ENCODE peak calls at places on chromosomes 12 and 14, in nine cellular contexts. L is GM12878; P is WERI-Rb-1; X is BE2C; F is brain microvascular endothelial cell; C is dorsolateral prefrontal cortex; A is astrocyte of the cerebellum; O is GM12865; G is naive thymus-derived CD4-positive, alpha-beta T cell. S is an unnamed sample.

GRCh38 chr12:91326043-91327027 is 143.7 kb upstream of the DCN start:
- DNase-seq in L (no peak), C (no peak), X (peak), O (peak), P (peak), F (peak), A (peak), G (peak), S (no peak)

GRCh38 chr12:18250313-18250916 is 10.9 kb upstream of the PIK3C2G start:
- DNase-seq in P (peak), L (no peak), F (peak), X (peak), G (no peak), C (no peak), O (peak), A (peak), S (peak)

GRCh38 chr12:94603434-94604068 is 46.8 kb downstream of the TMCC3 start:
- DNase-seq in X (peak), G (peak), A (no peak), F (no peak), P (peak), C (no peak), L (no peak), O (peak), S (no peak)

GRCh38 chr14:102779574-102780315 is 2.5 kb downstream of the TRAF3 start:
- DNase-seq in L (no peak), A (no peak), X (no peak), P (no peak), C (no peak), G (no peak), F (no peak), O (no peak), S (no peak)

GRCh38 chr12:27237790-27238771 is 6.0 kb upstream of the STK38L start:
- DNase-seq in G (no peak), L (peak), X (no peak), O (peak), F (peak), A (no peak), C (no peak), P (no peak), S (no peak)

GRCh38 chr12:32989705-32990104 is 93.1 kb upstream of the PKP2 start:
- DNase-seq in L (no peak), X (no peak), A (no peak), P (no peak), C (no peak), G (no peak), F (no peak), O (no peak), S (no peak)

GRCh38 chr12:2298556-2299195 is 245.9 kb downstream of the CACNA1C start:
- DNase-seq in L (no peak), C (no peak), F (no peak), A (no peak), G (no peak), P (no peak), X (no peak), O (no peak), S (no peak)

GRCh38 chr12:118098911-118099671 is 4.7 kb downstream of the VSIG10 start:
- DNase-seq in C (no peak), O (no peak), X (no peak), P (peak), L (no peak), A (no peak), G (no peak), F (no peak), S (no peak)

GRCh38 chr12:57079821-57080220 is 1.2 kb upstream of the NEMP1 start:
- DNase-seq in P (no peak), C (no peak), L (no peak), G (no peak), F (no peak), A (no peak), X (no peak), O (no peak), S (no peak)

GRCh38 chr14:65062096-65063075 is 39.9 kb downstream of the MAX start:
- DNase-seq in P (peak), O (no peak), A (no peak), L (no peak), X (no peak), G (no peak), C (no peak), F (no peak), S (no peak)

GRCh38 chr12:108350511-108350910 is 11.4 kb upstream of the CMKLR1 start:
- DNase-seq in C (no peak), F (no peak), P (no peak), G (no peak), A (no peak), L (no peak), O (no peak), X (no peak), S (no peak)

GRCh38 chr14:22602853-22603252 is 4.8 kb downstream of the ABHD4 start:
- DNase-seq in C (no peak), X (no peak), G (no peak), A (no peak), O (no peak), L (no peak), F (peak), P (no peak), S (no peak)

GRCh38 chr12:95191060-95191696 is 26.1 kb downstream of the FGD6 start:
- DNase-seq in C (no peak), X (no peak), P (no peak), A (no peak), L (no peak), G (no peak), O (no peak), F (no peak), S (no peak)

GRCh38 chr12:105226219-105226618 is 9.8 kb downstream of the APPL2 start:
- DNase-seq in O (no peak), A (peak), P (no peak), X (peak), F (peak), L (no peak), G (no peak), C (no peak), S (peak)

GRCh38 chr12:58314610-58315009 is 373.2 kb downstream of the ATP23 start:
- DNase-seq in F (peak), X (no peak), O (no peak), P (no peak), L (no peak), G (no peak), C (no peak), A (no peak), S (peak)

GRCh38 chr12:62260733-62261683 is 804 bp downstream of the USP15 start:
- DNase-seq in P (peak), A (peak), C (no peak), O (peak), L (peak), X (peak), G (peak), F (peak), S (no peak)

GRCh38 chr12:64098709-64099354 is 123.3 kb downstream of the KICS2 start:
- DNase-seq in O (no peak), P (no peak), F (peak), X (peak), A (no peak), C (no peak), L (no peak), G (no peak), S (no peak)

GRCh38 chr12:2531371-2531770 is 263.4 kb upstream of the FKBP4 start:
- DNase-seq in A (no peak), O (no peak), C (no peak), F (no peak), X (no peak), P (no peak), L (no peak), G (no peak), S (no peak)

GRCh38 chr12:13986031-13986430 is 4.6 kb upstream of the GRIN2B start:
- DNase-seq in F (no peak), A (no peak), O (no peak), C (no peak), X (no peak), P (no peak), L (no peak), G (no peak), S (no peak)

GRCh38 chr14:34453226-34453625 is 8.8 kb downstream of the SPTSSA start:
- DNase-seq in L (no peak), F (no peak), P (no peak), C (no peak), G (no peak), X (no peak), O (no peak), A (no peak), S (no peak)

GRCh38 chr14:84403585-84403984 is 1126.4 kb upstream of the FLRT2 start:
- DNase-seq in F (no peak), C (no peak), A (no peak), P (no peak), L (no peak), O (no peak), X (no peak), G (no peak), S (no peak)

GRCh38 chr12:108825205-108825950 is 32.0 kb downstream of the SSH1 start:
- DNase-seq in O (peak), A (no peak), X (no peak), C (no peak), L (peak), F (no peak), P (no peak), G (no peak), S (no peak)

GRCh38 chr14:29444805-29445204 is 482.8 kb downstream of the PRKD1 start:
- DNase-seq in A (no peak), P (no peak), G (no peak), O (no peak), C (no peak), X (no peak), L (no peak), F (no peak), S (no peak)

DNA sequence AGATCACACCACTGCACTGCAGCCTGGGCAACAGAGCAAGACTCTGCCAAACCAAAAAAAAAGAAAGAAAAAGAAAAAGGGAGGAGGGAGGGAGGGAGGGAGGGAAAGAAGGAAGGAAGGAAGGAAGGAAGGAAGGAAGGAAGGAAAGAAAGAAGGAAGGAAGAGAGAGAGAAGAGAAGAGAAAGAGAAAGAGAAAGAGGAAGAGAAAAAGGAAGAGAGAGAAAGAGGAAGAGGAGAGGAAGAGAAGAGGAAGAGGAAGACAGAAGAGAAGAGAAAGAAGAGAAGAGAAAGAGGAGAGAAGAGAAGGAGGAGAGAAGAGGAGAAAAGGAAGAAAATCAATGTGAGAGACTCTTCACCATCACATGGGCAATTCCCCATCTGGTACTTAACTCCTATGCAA is 57.6 kb upstream of the CRACR2A start:
- DNase-seq in F (no peak), X (no peak), P (no peak), O (no peak), G (no peak), C (no peak), L (no peak), A (no peak), S (no peak)
- H3K4me3 ChIP-seq in F (no peak), X (no peak), P (no peak), O (no peak), G (no peak), C (no peak), L (no peak), A (no peak), S (no peak)

GRCh38 chr14:24840204-24840893 is 206.4 kb upstream of the GZMB start:
- DNase-seq in O (no peak), L (no peak), X (no peak), P (no peak), G (no peak), C (no peak), A (no peak), F (no peak), S (no peak)
- H3K4me3 ChIP-seq in O (no peak), L (no peak), X (no peak), P (no peak), G (no peak), C (no peak), A (no peak), F (no peak), S (no peak)

GRCh38 chr14:94906991-94907587 is 137.2 kb upstream of the GSC start:
- DNase-seq in A (no peak), P (no peak), O (no peak), L (no peak), G (no peak), F (no peak), X (no peak), C (no peak), S (no peak)
- H3K4me3 ChIP-seq in A (no peak), P (no peak), O (no peak), L (no peak), G (no peak), F (no peak), X (no peak), C (no peak), S (no peak)

DNA sequence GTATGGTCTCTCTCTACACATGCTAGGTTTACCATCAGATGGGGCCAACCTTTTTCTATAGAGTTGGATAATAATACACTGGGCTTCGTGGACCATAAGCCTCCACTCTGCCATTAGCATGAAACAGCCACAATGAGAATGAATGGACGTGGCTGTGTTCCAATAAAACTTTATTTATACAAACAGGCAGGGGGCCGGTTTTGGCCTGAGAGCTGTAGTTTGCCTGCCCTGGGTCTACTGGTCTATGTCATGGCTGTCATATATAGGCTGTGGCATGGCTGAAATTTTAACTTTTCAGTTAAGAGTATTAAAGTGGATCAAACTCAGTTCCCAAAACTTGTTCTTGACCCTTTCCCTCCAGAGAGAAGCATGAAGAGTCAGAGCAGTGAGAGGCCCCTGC is 120.3 kb upstream of the MYL2 start:
- DNase-seq in F (no peak), O (no peak), P (no peak), G (no peak), X (no peak), C (no peak), L (no peak), A (no peak), S (no peak)
- H3K4me3 ChIP-seq in F (no peak), O (no peak), P (no peak), G (no peak), X (no peak), C (no peak), L (no peak), A (no peak), S (no peak)

GRCh38 chr12:21975293-21975692 is 34.1 kb upstream of the ABCC9 start:
- DNase-seq in O (no peak), L (no peak), C (no peak), G (no peak), P (no peak), X (no peak), A (no peak), F (no peak), S (no peak)
- H3K4me3 ChIP-seq in O (no peak), L (no peak), C (no peak), G (no peak), P (no peak), X (no peak), A (no peak), F (no peak), S (no peak)

DNA sequence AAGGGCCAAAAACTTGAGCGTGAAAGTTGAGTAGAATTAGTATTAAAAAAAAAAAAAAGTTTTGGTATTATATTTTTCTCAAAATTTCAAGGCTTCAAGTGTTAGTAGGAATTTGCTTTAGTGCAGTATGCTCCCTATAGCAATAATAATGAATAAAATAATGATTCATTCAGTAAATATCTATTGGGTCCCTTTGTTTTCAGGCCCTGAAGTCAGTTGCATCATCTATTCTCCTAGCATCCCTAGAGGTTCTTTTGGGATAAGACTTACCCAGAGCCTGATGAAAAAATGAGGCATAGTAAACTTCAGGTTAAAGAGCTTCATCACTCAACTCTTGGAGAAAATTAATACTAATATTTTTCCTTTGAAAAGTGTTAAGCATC is 1.1 kb downstream of the KMT5A start:
- DNase-seq in X (no peak), F (peak), G (no peak), C (no peak), O (no peak), A (no peak), L (no peak), P (no peak), S (no peak)
- H3K4me3 ChIP-seq in X (peak), F (peak), G (peak), C (peak), O (peak), A (peak), L (peak), P (peak), S (peak)

DNA sequence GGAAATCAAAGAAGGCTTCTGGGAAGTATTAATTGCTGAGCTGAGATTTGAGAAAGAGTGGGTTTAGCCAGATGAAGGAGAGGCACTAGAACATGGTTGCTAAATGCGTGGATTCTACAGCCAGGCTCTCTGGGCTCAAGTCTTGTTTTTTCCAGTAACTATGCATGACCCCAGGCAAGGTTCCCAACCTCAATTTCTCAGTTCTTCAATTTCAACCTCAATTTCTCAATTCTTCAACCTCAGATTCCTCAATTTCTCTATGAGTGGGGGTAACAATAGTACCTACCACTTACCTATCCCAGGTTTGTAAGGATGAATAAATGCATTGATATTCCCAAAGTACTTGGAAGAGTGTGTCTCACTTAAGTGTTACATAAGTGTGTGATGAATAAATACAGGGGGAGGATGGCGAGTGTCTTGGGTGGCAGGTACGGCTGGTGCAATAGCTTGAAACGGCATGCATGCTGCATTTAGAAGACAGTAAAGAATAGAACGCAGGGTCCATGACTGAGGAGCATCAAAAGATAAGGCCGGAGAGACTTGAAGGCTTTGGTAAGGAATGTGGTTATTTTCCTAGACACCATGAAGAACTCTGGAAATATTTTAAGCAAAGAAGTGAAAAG is 149.1 kb upstream of the ATP2B1 start:
- DNase-seq in P (no peak), L (no peak), X (no peak), G (no peak), F (no peak), C (no peak), O (peak), A (no peak), S (no peak)
- H3K4me3 ChIP-seq in P (no peak), L (peak), X (no peak), G (no peak), F (no peak), C (no peak), O (no peak), A (no peak), S (no peak)

DNA sequence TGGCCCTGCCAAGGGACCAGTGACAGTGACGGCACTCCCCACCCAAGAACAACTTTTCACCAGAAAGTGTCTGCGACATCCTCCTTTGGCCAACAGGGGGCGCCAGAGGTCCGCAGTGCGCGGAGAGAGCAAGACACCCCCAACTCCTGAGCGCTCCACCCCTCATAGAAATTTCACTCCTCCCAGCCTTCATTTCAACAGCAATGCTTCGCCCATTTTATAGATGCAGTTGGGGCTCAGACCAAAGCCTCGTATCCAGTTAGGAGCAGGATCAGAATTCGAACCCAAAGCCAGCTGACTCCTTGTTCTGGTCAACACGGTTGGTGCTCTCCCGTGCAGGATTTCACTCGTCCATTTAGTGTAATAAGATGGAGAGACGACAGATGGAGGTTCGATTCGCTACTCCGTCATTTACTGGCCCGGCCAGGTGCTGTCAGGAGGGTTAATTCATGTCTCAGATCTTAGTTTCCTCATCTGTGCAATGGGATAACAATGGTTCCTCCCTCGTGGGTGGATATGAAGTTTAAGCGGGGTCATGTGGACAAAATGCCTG is 2.4 kb upstream of the POP5 start:
- DNase-seq in C (peak), G (peak), O (peak), X (peak), P (peak), F (peak), A (peak), L (no peak), S (no peak)
- H3K4me3 ChIP-seq in C (peak), G (peak), O (no peak), X (peak), P (peak), F (peak), A (no peak), L (peak), S (no peak)

GRCh38 chr12:120259418-120260202 is 5.9 kb downstream of the PXN start:
- DNase-seq in X (no peak), F (no peak), C (no peak), L (no peak), O (no peak), P (no peak), G (no peak), A (peak), S (peak)
- H3K4me3 ChIP-seq in X (no peak), F (no peak), C (no peak), L (no peak), O (no peak), P (no peak), G (no peak), A (no peak), S (no peak)